ENCODE peak calls at places on chromosomes 7 and 10, in five cellular contexts. V, U, Z, X and W are unnamed samples.

GRCh38 chr10:100744980-100745881 is at the start of gene PAX2:
- DNase-seq in Z (no peak), X (peak; percentile 35), V (no peak), U (no peak), W (no peak)

GRCh38 chr10:126946746-126947145 is 41.5 kb downstream of the DOCK1 start:
- DNase-seq in X (no peak), U (no peak), Z (no peak), V (no peak), W (no peak)

GRCh38 chr7:5266148-5267028 is 16.4 kb upstream of the SLC29A4 start:
- DNase-seq in V (no peak), Z (no peak), X (no peak), U (no peak), W (no peak)

GRCh38 chr7:356087-356486 is 66.1 kb downstream of the FOXL3 start:
- DNase-seq in U (no peak), Z (no peak), V (no peak), X (no peak), W (no peak)

GRCh38 chr7:42932861-42933591 is 850 bp downstream of the MRPL32 start:
- DNase-seq in X (no peak), Z (peak; percentile 52), U (peak; percentile 67), V (no peak), W (peak; percentile 42)

GRCh38 chr7:36784991-36785940 is 61.0 kb upstream of the AOAH start:
- DNase-seq in U (no peak), Z (no peak), V (peak; percentile 97), X (peak; percentile 56), W (peak; percentile 66)

GRCh38 chr7:1281068-1281467 is 48.4 kb downstream of the UNCX start:
- DNase-seq in Z (no peak), X (no peak), V (no peak), U (no peak), W (no peak)

GRCh38 chr10:86964061-86964846 is 4.0 kb upstream of the ADIRF start:
- DNase-seq in X (no peak), Z (no peak), V (no peak), U (no peak), W (no peak)

GRCh38 chr10:102230861-102231356 is 4.8 kb downstream of the ELOVL3 start:
- DNase-seq in V (no peak), U (no peak), Z (no peak), X (peak; percentile 65), W (no peak)

GRCh38 chr7:133704436-133704835 is 422.7 kb upstream of the LRGUK start:
- DNase-seq in V (no peak), X (no peak), U (no peak), Z (no peak), W (no peak)

GRCh38 chr7:36119005-36119711 is 33.9 kb upstream of the EEPD1 start:
- DNase-seq in V (peak; percentile 97), X (no peak), U (peak; percentile 98), Z (no peak), W (peak; percentile 90)

GRCh38 chr10:75430000-75430763 is 1.2 kb upstream of the LRMDA start:
- DNase-seq in U (peak; percentile 38), Z (no peak), V (peak; percentile 91), X (no peak), W (peak; percentile 93)

GRCh38 chr7:122311280-122311679 is 6.7 kb upstream of the FEZF1 start:
- DNase-seq in Z (no peak), U (no peak), X (no peak), V (no peak), W (peak; percentile 18)

GRCh38 chr10:124063736-124064135 is 29.7 kb downstream of the CHST15 start:
- DNase-seq in X (no peak), V (no peak), Z (no peak), U (peak; percentile 47), W (no peak)

GRCh38 chr7:116930156-116930913 is 23.0 kb upstream of the ST7 start:
- DNase-seq in X (peak; percentile 86), Z (peak; percentile 86), U (peak; percentile 61), V (no peak), W (peak; percentile 76)